ENCODE peak calls at places on chromosomes 3 and 15, in seven cellular contexts. N is T-helper 1 cell, G is T-helper 17 cell, X is NCI-H2029 treated with DMSO at 0.1 percent for 48 hours, B is GM03348, J is PC-3, K is esophagus muscularis mucosa. R is an unnamed sample.

GRCh38 chr3:10502185-10502880 is 3.1 kb downstream of the ATP2B2 start:
- DNase-seq in N (no peak), G (no peak), X (no peak), B (no peak), J (no peak), K (no peak), R (no peak)

GRCh38 chr15:101560722-101561583 is 71.4 kb upstream of the PCSK6 start:
- DNase-seq in N (no peak), G (no peak), X (no peak), B (no peak), J (no peak), K (peak), R (no peak)

GRCh38 chr15:65275728-65276126 is 11.0 kb downstream of the PARP16 start:
- DNase-seq in N (no peak), G (no peak), X (no peak), B (no peak), J (peak), K (no peak), R (no peak)

GRCh38 chr3:168417016-168417415 is 321.3 kb upstream of the GOLIM4 start:
- DNase-seq in N (no peak), G (no peak), X (no peak), B (no peak), J (peak), K (no peak), R (no peak)

GRCh38 chr15:60392986-60393811 is 4.6 kb downstream of the ANXA2 start:
- DNase-seq in N (no peak), G (no peak), X (peak), B (peak), J (peak), K (no peak), R (peak)

GRCh38 chr15:42286445-42287029 is 13.3 kb upstream of the TMEM87A start:
- DNase-seq in N (no peak), G (no peak), X (no peak), B (no peak), J (no peak), K (no peak), R (no peak)

GRCh38 chr15:63983071-63983711 is 63.1 kb downstream of the DAPK2 start:
- DNase-seq in N (no peak), G (no peak), X (no peak), B (no peak), J (no peak), K (no peak), R (no peak)

GRCh38 chr15:78640840-78641733 is at the start of gene CHRNB4:
- DNase-seq in N (no peak), G (no peak), X (no peak), B (peak), J (no peak), K (no peak), R (no peak)

GRCh38 chr3:141476033-141476432 is 10.8 kb upstream of the RASA2 start:
- DNase-seq in N (no peak), G (no peak), X (no peak), B (no peak), J (no peak), K (no peak), R (no peak)

GRCh38 chr3:143612541-143612940 is 235.7 kb downstream of the SLC9A9 start:
- DNase-seq in N (no peak), G (no peak), X (no peak), B (no peak), J (no peak), K (no peak), R (no peak)